ENCODE peak calls at places on chromosomes 6 and 20, in eight cellular contexts. B is natural killer cell; H is IMR-90; I is iris pigment epithelial cell; Y is HTR-8/SVneo; N is activated CD8-positive, alpha-beta memory T cell treated with anti-CD3 and anti-CD28 coated beads for 24 hours; Q is stromal cell of bone marrow; S is activated naive CD4-positive, alpha-beta T cell treated with anti-CD3 and anti-CD28 coated beads for 36 hours. P is an unnamed sample.

GRCh38 chr6:42787018-42787611 is 5.3 kb downstream of the BICRAL start:
- DNase-seq in Y (no peak), Q (no peak), S (no peak), I (no peak), B (no peak), N (no peak), H (no peak), P (no peak)

GRCh38 chr6:105051941-105052471 is 95.1 kb downstream of the LIN28B start:
- DNase-seq in I (peak), N (no peak), B (no peak), S (no peak), Y (no peak), H (peak), Q (no peak), P (no peak)

GRCh38 chr6:81937296-81937937 is 184.9 kb upstream of the TENT5A start:
- DNase-seq in N (no peak), Q (peak), Y (no peak), I (peak), B (no peak), S (no peak), H (peak), P (no peak)

GRCh38 chr20:58372836-58373235 is 16.2 kb upstream of the VAPB start:
- DNase-seq in H (no peak), S (no peak), I (peak), N (no peak), Y (no peak), Q (no peak), B (no peak), P (no peak)

GRCh38 chr20:25389858-25390537 is 637 bp downstream of the ABHD12 start:
- DNase-seq in H (no peak), I (no peak), N (peak), S (peak), Q (no peak), B (peak), Y (no peak), P (peak)

GRCh38 chr6:6752129-6752528 is 163.6 kb downstream of the LY86 start:
- DNase-seq in B (no peak), N (no peak), I (peak), Y (no peak), H (peak), Q (no peak), S (no peak), P (no peak)

GRCh38 chr20:54134445-54135220 is 39.2 kb downstream of the CYP24A1 start:
- DNase-seq in H (peak), Y (no peak), Q (no peak), N (no peak), I (peak), S (no peak), B (no peak), P (no peak)

GRCh38 chr6:30325150-30325872 is 1.4 kb upstream of the TRIM39 start:
- DNase-seq in S (peak), B (no peak), Y (peak), N (no peak), H (peak), I (peak), Q (peak), P (peak)

GRCh38 chr20:24682496-24683090 is 213.2 kb downstream of the SYNDIG1 start:
- DNase-seq in N (no peak), Y (no peak), B (no peak), S (no peak), I (no peak), H (no peak), Q (no peak), P (no peak)

GRCh38 chr20:46569961-46570360 is 19.5 kb upstream of the OCSTAMP start:
- DNase-seq in Y (no peak), H (no peak), Q (no peak), N (no peak), B (no peak), I (no peak), S (no peak), P (no peak)

GRCh38 chr6:89952696-89953095 is 58.4 kb downstream of the GJA10 start:
- DNase-seq in H (peak), B (peak), I (peak), Y (peak), N (peak), S (peak), Q (peak), P (peak)

GRCh38 chr20:58822748-58823730 is 27.7 kb downstream of the GNAS-AS1 start:
- DNase-seq in Q (no peak), H (no peak), S (no peak), I (no peak), N (no peak), B (no peak), Y (no peak), P (no peak)

GRCh38 chr6:151493495-151494234 is at the start of gene CCDC170:
- DNase-seq in S (peak), N (no peak), B (no peak), Q (no peak), I (no peak), Y (no peak), H (no peak), P (no peak)

GRCh38 chr6:121867095-121867494 is 431.6 kb downstream of the GJA1 start:
- DNase-seq in H (no peak), N (no peak), S (no peak), B (no peak), Q (no peak), I (peak), Y (no peak), P (no peak)

GRCh38 chr6:170537329-170537728 is 15.8 kb downstream of the PSMB1 start:
- DNase-seq in S (no peak), I (no peak), Q (no peak), H (no peak), B (no peak), N (no peak), Y (no peak), P (no peak)

GRCh38 chr6:90175627-90176538 is 120.8 kb downstream of the BACH2 start:
- DNase-seq in N (peak), I (no peak), S (peak), Q (no peak), B (no peak), Y (no peak), H (no peak), P (no peak)

GRCh38 chr6:1745814-1746213 is 136.1 kb downstream of the FOXC1 start:
- DNase-seq in Q (no peak), Y (no peak), I (no peak), S (no peak), B (no peak), H (no peak), N (no peak), P (no peak)

GRCh38 chr6:161745594-161745993 is 471.7 kb upstream of the AGPAT4 start:
- DNase-seq in Q (no peak), N (no peak), H (no peak), S (no peak), I (no peak), B (no peak), Y (no peak), P (no peak)

GRCh38 chr6:129186988-129187387 is 304.1 kb downstream of the LAMA2 start:
- DNase-seq in S (no peak), Q (peak), I (peak), H (peak), N (no peak), Y (peak), B (no peak), P (no peak)

GRCh38 chr20:8128291-8129046 is 3.6 kb upstream of the PLCB1 start:
- DNase-seq in S (no peak), I (no peak), Y (no peak), N (no peak), Q (no peak), H (no peak), B (no peak), P (no peak)

GRCh38 chr6:1613631-1614447 is 4.1 kb downstream of the FOXC1 start:
- DNase-seq in H (peak), I (peak), B (no peak), N (no peak), S (no peak), Q (no peak), Y (peak), P (no peak)

GRCh38 chr20:9480066-9480465 is 34.3 kb upstream of the LAMP5 start:
- DNase-seq in Y (no peak), H (no peak), B (no peak), I (no peak), Q (no peak), N (no peak), S (no peak), P (no peak)

GRCh38 chr20:37741560-37741959 is 47.7 kb downstream of the CTNNBL1 start:
- DNase-seq in H (peak), Q (no peak), B (no peak), S (no peak), N (no peak), Y (no peak), I (no peak), P (no peak)

GRCh38 chr20:61387204-61387958 is 135.3 kb downstream of the CDH4 start:
- DNase-seq in S (peak), Q (peak), H (peak), Y (no peak), I (peak), N (no peak), B (no peak), P (peak)

GRCh38 chr6:168514216-168514615 is 73.2 kb downstream of the SMOC2 start:
- DNase-seq in S (no peak), H (no peak), Q (peak), N (no peak), I (peak), B (no peak), Y (no peak), P (no peak)

GRCh38 chr6:155968921-155969320 is 513.3 kb upstream of the NOX3 start:
- DNase-seq in H (no peak), Y (no peak), S (no peak), B (no peak), N (no peak), Q (no peak), I (no peak), P (no peak)

GRCh38 chr6:6176132-6176531 is 144.3 kb downstream of the F13A1 start:
- DNase-seq in B (no peak), H (no peak), N (no peak), I (no peak), Q (no peak), S (no peak), Y (no peak), P (no peak)

GRCh38 chr6:56458324-56458884 is 184.3 kb downstream of the DST start:
- DNase-seq in H (no peak), B (no peak), N (no peak), I (no peak), S (peak), Y (no peak), Q (no peak), P (no peak)

GRCh38 chr6:138891255-138891986 is 95.5 kb downstream of the ECT2L start:
- DNase-seq in S (no peak), Y (no peak), H (peak), Q (no peak), N (no peak), B (no peak), I (no peak), P (no peak)

GRCh38 chr20:40323411-40323810 is 365.6 kb downstream of the MAFB start:
- DNase-seq in Q (peak), H (no peak), I (peak), N (no peak), Y (no peak), B (no peak), S (no peak), P (no peak)

GRCh38 chr6:1915226-1915625 is 305.5 kb downstream of the FOXC1 start:
- DNase-seq in B (no peak), Y (no peak), N (no peak), Q (no peak), H (no peak), I (no peak), S (no peak), P (no peak)

GRCh38 chr20:57208198-57208597 is 58.2 kb downstream of the BMP7 start:
- DNase-seq in H (no peak), I (no peak), Y (no peak), N (no peak), B (no peak), Q (no peak), S (no peak), P (no peak)

GRCh38 chr6:155154158-155154830 is 109.5 kb upstream of the CLDN20 start:
- DNase-seq in Q (peak), I (peak), S (peak), N (peak), B (no peak), H (peak), Y (peak), P (peak)

P was measured in DND-41.